ENCODE peak calls at places on chromosomes 5 and 9, in six cellular contexts. A, R, L, C, I and D are unnamed samples.
A peak's percentile ranks its signal among the peaks of the same experiment; 100 is the strongest.

GRCh38 chr5:170056561-170057267 is 49.0 kb upstream of the FOXI1 start:
- DNase-seq in L (no peak), R (no peak), C (no peak), I (no peak), A (no peak), D (no peak)

GRCh38 chr9:106478312-106479099 is 384.5 kb upstream of the ZNF462 start:
- DNase-seq in C (peak; percentile 46), R (no peak), A (no peak), L (no peak), I (no peak), D (no peak)

GRCh38 chr9:136947955-136948510 is 3.0 kb downstream of the C8G start:
- DNase-seq in R (peak; percentile 81), C (peak; percentile 44), L (no peak), I (peak; percentile 96), A (no peak), D (peak; percentile 66)

GRCh38 chr5:177455661-177456590 is 9.3 kb downstream of the PRR7 start:
- DNase-seq in L (peak; percentile 95), R (peak; percentile 94), I (peak; percentile 100), C (peak; percentile 94), A (no peak), D (peak; percentile 98)

GRCh38 chr9:80885894-80886293 is 803.5 kb downstream of the TLE1 start:
- DNase-seq in R (no peak), A (no peak), I (no peak), C (peak; percentile 33), L (no peak), D (no peak)

GRCh38 chr9:17005085-17005484 is 129.8 kb upstream of the CNTLN start:
- DNase-seq in C (peak; percentile 86), L (no peak), R (peak; percentile 36), A (no peak), I (peak; percentile 90), D (no peak)

GRCh38 chr5:53071738-53072137 is 37.8 kb downstream of the MOCS2 start:
- DNase-seq in A (no peak), L (no peak), C (peak; percentile 17), R (no peak), I (no peak), D (no peak)

GRCh38 chr5:144315994-144316634 is 145.4 kb downstream of the KCTD16 start:
- DNase-seq in C (no peak), L (no peak), I (no peak), A (no peak), R (no peak), D (no peak)

GRCh38 chr5:23466401-23466886 is 41.0 kb upstream of the PRDM9 start:
- DNase-seq in L (no peak), I (no peak), R (peak; percentile 72), C (peak; percentile 92), A (peak; percentile 72), D (no peak)

GRCh38 chr5:73264626-73265025 is 91.6 kb downstream of the TMEM174 start:
- DNase-seq in R (no peak), C (no peak), A (no peak), I (no peak), L (no peak), D (no peak)

GRCh38 chr5:65103674-65104035 is 334.9 kb downstream of the CWC27 start:
- DNase-seq in I (no peak), A (no peak), L (no peak), C (no peak), R (no peak), D (no peak)
- H3K27ac ChIP-seq in I (peak overlapping the region; percentile 92), A (peak overlapping the region; percentile 43), L (no peak overlapping the region), C (no peak overlapping the region), R (peak overlapping the region; percentile 80), D (no peak overlapping the region)

GRCh38 chr9:96172797-96173196 is 129.2 kb downstream of the HSD17B3 start:
- DNase-seq in I (no peak), A (peak; percentile 37), L (no peak), R (no peak), C (no peak), D (no peak)
- H3K27ac ChIP-seq in I (no peak overlapping the region), A (no peak overlapping the region), L (no peak overlapping the region), R (peak overlapping the region; percentile 93), C (no peak overlapping the region), D (no peak overlapping the region)

DNA sequence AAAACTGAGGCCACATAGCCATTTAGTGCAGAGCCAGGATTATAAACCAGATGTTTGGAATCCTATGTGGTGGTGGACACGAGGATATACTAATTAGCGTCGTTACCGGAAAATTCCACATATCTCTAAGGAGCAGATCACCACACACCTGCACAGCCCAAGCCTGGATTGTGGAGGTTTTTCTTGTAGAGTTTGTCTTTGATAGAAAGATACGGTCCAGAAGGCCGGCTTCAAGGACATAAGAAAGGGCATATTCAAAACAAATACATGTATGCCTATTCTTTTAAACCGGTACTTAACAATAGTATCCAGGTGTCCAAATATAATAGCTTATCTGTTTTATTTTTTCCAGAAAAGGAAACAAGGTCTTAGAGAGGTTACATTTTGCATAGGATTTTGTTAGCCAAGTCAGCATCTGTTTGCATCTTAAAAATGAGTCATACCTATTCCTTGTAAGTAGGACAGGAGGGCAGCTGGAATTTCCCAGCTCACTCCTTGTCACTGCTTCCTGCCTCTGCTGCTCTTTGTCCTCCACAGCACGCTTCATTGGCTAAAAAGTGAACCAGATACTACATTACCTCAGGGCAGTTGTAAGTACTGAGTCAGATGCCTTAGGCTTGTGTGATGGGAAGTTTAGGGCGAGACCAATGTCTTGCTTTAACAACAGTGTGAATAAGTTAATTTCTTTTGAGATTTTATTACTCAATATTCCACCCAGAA is 3.6 kb downstream of the TMC1 start:
- DNase-seq in L (no peak), R (peak; percentile 94), I (no peak), C (peak; percentile 92), A (peak; percentile 99), D (no peak)
- H3K27ac ChIP-seq in L (peak overlapping the region; percentile 79), R (peak overlapping the region; percentile 85), I (peak overlapping the region; percentile 96), C (no peak overlapping the region), A (peak overlapping the region; percentile 80), D (no peak overlapping the region)

GRCh38 chr5:82346376-82347212 is 68.4 kb upstream of the RPS23 start:
- DNase-seq in I (no peak), L (no peak), R (no peak), A (no peak), C (no peak), D (no peak)

GRCh38 chr5:82349651-82350050 is 71.5 kb upstream of the RPS23 start:
- DNase-seq in A (no peak), I (no peak), C (no peak), L (no peak), R (peak; percentile 16), D (peak; percentile 74)

GRCh38 chr5:82345108-82345507 is 67.0 kb upstream of the RPS23 start:
- DNase-seq in L (no peak), A (no peak), I (no peak), R (no peak), C (no peak), D (no peak)

GRCh38 chr5:82348749-82349148 is 70.6 kb upstream of the RPS23 start:
- DNase-seq in L (no peak), C (no peak), I (no peak), R (no peak), A (no peak), D (no peak)

DNA sequence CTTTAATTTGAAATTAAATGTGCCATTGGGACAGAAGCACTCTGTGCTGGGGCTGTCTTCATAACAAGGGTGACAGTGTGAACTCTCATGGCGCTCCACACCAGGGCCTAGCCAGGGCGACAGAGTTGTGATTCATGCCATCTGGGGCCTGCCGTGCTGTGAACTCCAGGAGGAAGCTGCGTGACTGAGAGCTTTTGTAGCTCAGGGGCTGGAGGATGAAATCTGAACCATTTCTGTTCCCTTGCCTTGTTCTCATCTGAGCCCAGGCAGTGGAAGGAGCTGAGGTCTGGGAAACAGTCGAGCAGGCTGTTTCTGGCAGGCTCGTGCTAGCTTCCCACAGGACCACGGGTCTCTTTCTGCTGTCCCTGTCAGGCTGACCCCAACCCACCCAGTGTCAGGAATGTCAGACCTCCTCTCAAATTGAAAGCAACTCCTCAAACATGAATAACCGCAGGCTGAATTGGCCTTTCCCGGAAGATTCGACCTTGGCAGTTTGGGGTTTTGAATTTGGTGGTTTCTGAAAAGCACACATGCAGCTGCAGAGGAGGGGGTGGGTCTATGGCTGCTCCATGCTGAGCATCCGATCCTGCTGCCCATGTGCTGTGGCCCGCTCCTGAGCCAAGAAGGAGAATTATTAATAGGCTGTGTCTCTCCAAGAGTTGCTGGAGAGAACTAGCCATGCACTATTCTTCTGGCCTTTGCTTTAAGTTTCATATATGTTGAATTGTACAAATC is 69.2 kb upstream of the RPS23 start:
- DNase-seq in R (no peak), A (no peak), I (peak; percentile 72), L (no peak), C (peak; percentile 62), D (no peak)
- H3K27ac ChIP-seq in R (no peak overlapping the region), A (no peak overlapping the region), I (peak overlapping the region; percentile 86), L (peak overlapping the region; percentile 84), C (peak overlapping the region; percentile 61), D (no peak overlapping the region)

DNA sequence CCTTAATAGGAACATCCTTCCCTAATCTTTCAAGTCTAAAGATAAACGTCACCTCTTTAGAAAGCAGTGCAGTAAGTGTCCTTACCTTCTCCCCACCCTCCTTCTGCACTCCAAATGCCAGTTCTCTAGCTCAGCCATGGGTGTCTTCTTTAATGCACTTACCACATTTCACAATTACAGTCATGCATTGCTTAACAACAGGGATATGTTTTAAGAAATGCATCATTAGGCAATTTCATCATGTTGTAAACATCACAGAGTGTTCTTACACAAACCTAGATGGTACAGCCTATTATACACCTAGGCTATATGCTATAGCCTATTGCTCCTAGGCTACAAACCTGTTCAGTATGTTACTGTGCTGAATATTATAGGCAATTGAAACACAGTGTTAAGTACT is 91.2 kb downstream of the RFX3 start:
- DNase-seq in L (no peak), I (no peak), C (peak; percentile 90), A (peak; percentile 12), R (peak; percentile 4), D (no peak)
- H3K27ac ChIP-seq in L (no peak overlapping the region), I (no peak overlapping the region), C (no peak overlapping the region), A (no peak overlapping the region), R (no peak overlapping the region), D (no peak overlapping the region)

GRCh38 chr9:134169724-134170401 is 5.5 kb upstream of the RNU6ATAC start:
- DNase-seq in C (no peak), A (no peak), L (no peak), I (no peak), R (no peak), D (no peak)

GRCh38 chr9:134167530-134167931 is 3.2 kb upstream of the RNU6ATAC start:
- DNase-seq in L (no peak), R (peak; percentile 19), I (peak; percentile 93), C (no peak), A (no peak), D (no peak)

GRCh38 chr9:134168731-134169130 is 4.4 kb upstream of the RNU6ATAC start:
- DNase-seq in I (no peak), L (no peak), C (no peak), R (peak; percentile 54), A (no peak), D (peak; percentile 69)

GRCh38 chr9:134170525-134171315 is 6.4 kb upstream of the RNU6ATAC start:
- DNase-seq in C (no peak), I (no peak), L (no peak), R (no peak), A (no peak), D (no peak)

DNA sequence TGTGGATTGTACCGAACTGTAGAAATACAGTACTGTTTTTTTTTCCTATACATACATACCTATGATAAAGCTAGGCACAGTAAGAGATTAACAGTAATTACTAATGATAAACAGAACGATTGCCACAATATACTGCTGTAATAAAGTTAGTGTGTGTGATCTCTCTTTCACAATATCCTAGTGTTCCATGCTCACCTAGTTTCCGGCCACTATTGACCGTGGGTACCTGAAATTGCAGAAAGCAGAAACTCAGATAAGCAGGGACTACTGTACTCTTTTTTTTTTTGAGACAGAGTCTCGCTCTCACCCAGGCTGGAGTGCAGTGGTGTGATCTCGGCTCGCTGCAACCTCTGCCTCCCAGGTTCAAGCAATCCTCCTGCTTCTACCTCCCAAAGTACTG is 4.8 kb upstream of the RNU6ATAC start:
- DNase-seq in C (no peak), A (no peak), L (no peak), R (no peak), I (no peak), D (no peak)
- H3K27ac ChIP-seq in C (no peak overlapping the region), A (no peak overlapping the region), L (no peak overlapping the region), R (no peak overlapping the region), I (no peak overlapping the region), D (no peak overlapping the region)